ENCODE peak calls at places on chromosomes 5 and 9, in five cellular contexts. One of them, this sample, is unnamed.

GRCh38 chr9:94980947-94981632 is 254.6 kb downstream of the AOPEP start:
- DNase-seq in HAP-1: peak; percentile 25
- DNase-seq in posterior cingulate gyrus: no peak
- DNase-seq in NCI-H526: no peak
- DNase-seq in NCI-H2029: no peak
- DNase-seq in this sample: no peak

GRCh38 chr5:160507181-160507811 is 85.6 kb downstream of the PTTG1 start:
- DNase-seq in HAP-1: no peak
- DNase-seq in posterior cingulate gyrus: no peak
- DNase-seq in NCI-H526: no peak
- DNase-seq in NCI-H2029: no peak
- DNase-seq in this sample: peak; percentile 89

GRCh38 chr9:11933926-11934325 is 759.3 kb upstream of the TYRP1 start:
- DNase-seq in HAP-1: no peak
- DNase-seq in posterior cingulate gyrus: no peak
- DNase-seq in NCI-H526: no peak
- DNase-seq in NCI-H2029: no peak
- DNase-seq in this sample: peak; percentile 55

GRCh38 chr5:98904786-98905185 is 24.0 kb downstream of the CHD1 start:
- DNase-seq in HAP-1: no peak
- DNase-seq in posterior cingulate gyrus: no peak
- DNase-seq in NCI-H526: no peak
- DNase-seq in NCI-H2029: no peak
- DNase-seq in this sample: peak; percentile 55

GRCh38 chr5:96067902-96068614 is 106.4 kb upstream of the ELL2 start:
- DNase-seq in HAP-1: no peak
- DNase-seq in posterior cingulate gyrus: no peak
- DNase-seq in NCI-H526: no peak
- DNase-seq in NCI-H2029: no peak
- DNase-seq in this sample: peak; percentile 90

GRCh38 chr9:93636172-93636661 is 59.8 kb downstream of the PHF2 start:
- DNase-seq in HAP-1: no peak
- DNase-seq in posterior cingulate gyrus: peak; percentile 5
- DNase-seq in NCI-H526: no peak
- DNase-seq in NCI-H2029: no peak
- DNase-seq in this sample: no peak

GRCh38 chr9:136336156-136336860 is 9.0 kb downstream of the GPSM1 start:
- DNase-seq in HAP-1: no peak
- DNase-seq in posterior cingulate gyrus: no peak
- DNase-seq in NCI-H526: no peak
- DNase-seq in NCI-H2029: no peak
- DNase-seq in this sample: peak; percentile 71

GRCh38 chr9:129712595-129713524 is 40.0 kb downstream of the PTGES start:
- DNase-seq in HAP-1: peak; percentile 62
- DNase-seq in posterior cingulate gyrus: no peak
- DNase-seq in NCI-H526: no peak
- DNase-seq in NCI-H2029: no peak
- DNase-seq in this sample: peak; percentile 60

GRCh38 chr9:77648458-77649108 is 461 bp upstream of the GNA14 start:
- DNase-seq in HAP-1: no peak
- DNase-seq in posterior cingulate gyrus: peak; percentile 45
- DNase-seq in NCI-H526: peak; percentile 90
- DNase-seq in NCI-H2029: peak; percentile 92
- DNase-seq in this sample: peak; percentile 25

GRCh38 chr9:86352440-86353106 is 1.6 kb downstream of the TUT7 start:
- DNase-seq in HAP-1: no peak
- DNase-seq in posterior cingulate gyrus: no peak
- DNase-seq in NCI-H526: no peak
- DNase-seq in NCI-H2029: no peak
- DNase-seq in this sample: peak; percentile 17

GRCh38 chr9:84331119-84331791 is 9.3 kb downstream of the SLC28A3 start:
- DNase-seq in HAP-1: no peak
- DNase-seq in posterior cingulate gyrus: no peak
- DNase-seq in NCI-H526: no peak
- DNase-seq in NCI-H2029: no peak
- DNase-seq in this sample: no peak

GRCh38 chr5:35698057-35698808 is 80.6 kb downstream of the SPEF2 start:
- DNase-seq in HAP-1: no peak
- DNase-seq in posterior cingulate gyrus: no peak
- DNase-seq in NCI-H526: no peak
- DNase-seq in NCI-H2029: no peak
- DNase-seq in this sample: no peak